ENCODE peak calls at places on chromosomes 5 and 9, in eight cellular contexts. S is OCI-LY7, M is Panc1, X is heart left ventricle, Q is A673, N is PC-3, O is GM23248, G is transverse colon. L is an unnamed sample. For H3K4me1, the result is how much of the 10 kb centered on the place peaks cover.

GRCh38 chr9:76704601-76705204 is 59.5 kb upstream of the PCA3 start:
- DNase-seq in Q (peak), N (peak), S (peak), G (no peak), M (peak), X (no peak), O (peak), L (no peak)

GRCh38 chr9:84146893-84147705 is 166.5 kb downstream of the RMI1 start:
- DNase-seq in M (no peak), O (peak), N (no peak), X (no peak), S (no peak), G (no peak), Q (no peak), L (no peak)

GRCh38 chr5:43588842-43589241 is 14.1 kb upstream of the NNT start:
- DNase-seq in Q (no peak), M (no peak), N (no peak), O (no peak), X (no peak), S (no peak), G (no peak), L (no peak)

GRCh38 chr9:133919253-133920115 is 72.6 kb downstream of the VAV2 start:
- DNase-seq in G (no peak), X (peak), O (no peak), S (no peak), N (no peak), M (no peak), Q (no peak), L (no peak)

GRCh38 chr5:168086104-168086610 is 205.3 kb upstream of the WWC1 start:
- DNase-seq in Q (peak), O (peak), M (no peak), X (no peak), G (peak), N (peak), S (no peak), L (no peak)

GRCh38 chr5:116527587-116527986 is 47.0 kb downstream of the SEMA6A start:
- DNase-seq in G (no peak), N (no peak), S (no peak), X (no peak), O (no peak), Q (no peak), M (no peak), L (no peak)

GRCh38 chr5:153212471-153212870 is 278.0 kb upstream of the GRIA1 start:
- DNase-seq in N (no peak), G (no peak), M (no peak), S (no peak), X (no peak), Q (peak), O (no peak), L (no peak)

GRCh38 chr5:132781029-132781428 is 4.0 kb upstream of the SEPTIN8 start:
- DNase-seq in M (no peak), N (no peak), G (no peak), S (no peak), O (no peak), X (no peak), Q (no peak), L (no peak)

GRCh38 chr9:107750741-107751521 is 261.4 kb upstream of the KLF4 start:
- DNase-seq in X (peak), S (no peak), M (peak), O (peak), G (peak), Q (peak), N (peak), L (peak)

GRCh38 chr5:77864997-77865396 is 88.9 kb upstream of the TBCA start:
- DNase-seq in Q (no peak), X (no peak), S (no peak), G (no peak), M (no peak), O (no peak), N (no peak), L (no peak)

GRCh38 chr5:135491552-135492318 is 39.6 kb upstream of the TIFAB start:
- DNase-seq in N (peak), X (no peak), M (no peak), S (no peak), O (no peak), G (no peak), Q (no peak), L (no peak)

GRCh38 chr5:142388696-142389095 is 63.9 kb upstream of the SPRY4 start:
- DNase-seq in X (no peak), G (no peak), Q (no peak), O (no peak), S (no peak), M (no peak), N (peak), L (no peak)

GRCh38 chr9:126108240-126108639 is 218.4 kb upstream of the MVB12B start:
- DNase-seq in Q (no peak), M (no peak), S (no peak), X (no peak), O (peak), N (no peak), G (no peak), L (no peak)

DNA sequence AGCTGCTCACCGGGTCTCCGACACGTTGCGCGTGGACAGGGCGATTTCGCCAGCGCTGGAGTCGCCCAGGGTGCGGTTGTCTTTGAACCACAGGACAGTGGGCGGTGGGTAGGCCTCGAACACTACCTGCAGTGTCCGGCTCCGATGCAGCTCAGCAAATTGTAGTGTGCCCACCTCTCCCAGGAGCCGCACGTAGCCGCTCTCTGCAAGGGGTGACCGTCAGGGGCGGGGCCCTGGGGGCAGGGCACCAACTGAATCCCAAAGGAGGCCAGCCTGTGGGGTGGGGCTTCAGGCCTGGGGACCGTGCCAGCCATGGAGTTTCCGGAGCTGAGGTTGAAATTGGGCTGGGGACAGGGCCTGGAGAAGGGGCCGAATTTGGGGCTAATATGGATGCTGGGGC is 22.9 kb downstream of the PDGFRB start:
- DNase-seq in O (no peak), N (no peak), G (no peak), S (no peak), Q (no peak), M (no peak), X (no peak), L (no peak)
- H3K4me1 ChIP-seq in O (under half), N (under half), G (under half), S (under half), Q (under half), M (under half), X (half or more), L (under half)

DNA sequence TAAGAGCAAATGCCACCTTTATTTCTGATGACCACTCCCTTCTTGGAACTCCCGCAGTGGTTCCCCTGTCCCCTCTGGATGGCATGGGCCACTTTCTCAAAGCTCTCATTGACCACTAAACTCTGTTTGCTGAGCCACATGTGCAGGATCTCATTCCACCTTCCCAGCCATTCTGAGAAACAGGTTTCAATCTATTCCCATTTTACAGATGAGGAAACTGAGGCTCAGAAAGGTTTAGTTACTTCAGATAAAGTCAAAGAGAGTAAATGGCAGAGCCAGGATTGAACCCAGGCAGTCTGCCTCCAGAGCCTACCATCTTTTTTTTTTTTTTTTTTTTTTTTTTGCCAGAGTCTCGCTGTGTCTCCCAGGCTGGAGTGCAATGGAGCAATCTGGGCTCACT is 24.2 kb downstream of the COL27A1 start:
- DNase-seq in M (no peak), N (no peak), O (no peak), X (no peak), S (no peak), Q (no peak), G (no peak), L (no peak)
- H3K4me1 ChIP-seq in M (under half), N (under half), O (under half), X (half or more), S (under half), Q (under half), G (under half), L (under half)

GRCh38 chr5:172791726-172792445 is 20.9 kb upstream of the DUSP1 start:
- DNase-seq in Q (no peak), O (peak), S (no peak), M (no peak), N (no peak), G (no peak), X (no peak), L (no peak)
- H3K4me1 ChIP-seq in Q (under half), O (under half), S (under half), M (half or more), N (under half), G (under half), X (under half), L (under half)

DNA sequence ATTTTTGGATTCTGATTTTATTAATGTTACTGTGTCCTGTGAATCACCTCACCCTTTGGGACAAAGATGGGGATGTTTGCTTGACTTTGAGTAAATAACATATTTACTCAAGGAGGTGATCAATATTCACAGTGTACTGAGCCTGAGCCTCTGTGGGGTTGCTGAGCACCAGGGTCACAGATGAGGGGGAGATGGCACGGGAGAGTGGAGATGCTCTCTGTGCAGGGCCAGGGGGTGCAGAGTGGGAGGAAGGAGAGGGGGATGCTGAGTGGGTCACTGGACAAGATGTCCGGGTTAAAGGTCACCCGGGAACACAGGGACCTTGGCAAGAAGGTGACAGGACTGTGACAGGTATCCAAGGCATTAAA is 4.0 kb downstream of the SQSTM1 start:
- DNase-seq in N (no peak), M (no peak), Q (no peak), G (no peak), O (no peak), X (no peak), S (no peak), L (no peak)
- H3K4me1 ChIP-seq in N (under half), M (half or more), Q (under half), G (under half), O (under half), X (half or more), S (under half), L (half or more)

GRCh38 chr9:93225417-93225816 is 41.5 kb downstream of the WNK2 start:
- DNase-seq in G (no peak), X (no peak), S (peak), N (no peak), M (no peak), Q (no peak), O (no peak), L (no peak)
- H3K4me1 ChIP-seq in G (under half), X (under half), S (under half), N (under half), M (under half), Q (under half), O (under half), L (under half)

GRCh38 chr9:121958530-121958929 is 134.6 kb downstream of the TTLL11 start:
- DNase-seq in G (no peak), O (peak), Q (no peak), N (peak), X (no peak), M (no peak), S (no peak), L (no peak)
- H3K4me1 ChIP-seq in G (under half), O (under half), Q (under half), N (half or more), X (under half), M (under half), S (half or more), L (under half)

L was measured in thyroid gland.